ENCODE peak calls at places on chromosomes 7 and 10, in eight cellular contexts. S is GM12892, Q is spleen, J is prostate gland, R is HCT116, B is endothelial cell of umbilical vein, C is HL-60, O is stomach. L is an unnamed sample.

GRCh38 chr7:25578991-25579687 is 350.9 kb upstream of the NPVF start:
- DNase-seq in S (no peak), Q (no peak), J (no peak), R (no peak), B (no peak), C (no peak), O (no peak), L (no peak)

GRCh38 chr10:15168296-15168780 is at the start of gene NMT2:
- DNase-seq in S (peak; percentile 90), Q (peak; percentile 98), J (no peak), R (peak; percentile 68), B (peak; percentile 81), C (peak; percentile 36), O (no peak), L (peak; percentile 47)

GRCh38 chr7:123865517-123866117 is 20.6 kb downstream of the HYAL4 start:
- DNase-seq in S (no peak), Q (no peak), J (peak; percentile 54), R (peak; percentile 49), B (peak; percentile 84), C (peak; percentile 21), O (peak; percentile 60), L (no peak)

GRCh38 chr10:93280699-93281366 is 201.3 kb downstream of the MYOF start:
- DNase-seq in S (no peak), Q (no peak), J (no peak), R (no peak), B (no peak), C (no peak), O (no peak), L (peak; percentile 94)

GRCh38 chr7:132742152-132742551 is 165.9 kb upstream of the PLXNA4 start:
- DNase-seq in S (no peak), Q (no peak), J (no peak), R (no peak), B (peak; percentile 83), C (no peak), O (peak; percentile 70), L (no peak)

GRCh38 chr10:119005377-119006043 is 24.0 kb upstream of the NANOS1 start:
- DNase-seq in S (no peak), Q (no peak), J (no peak), R (no peak), B (no peak), C (no peak), O (no peak), L (no peak)

GRCh38 chr7:138089080-138089901 is 13.0 kb downstream of the AKR1D1 start:
- DNase-seq in S (no peak), Q (no peak), J (no peak), R (no peak), B (no peak), C (peak; percentile 54), O (no peak), L (no peak)

GRCh38 chr10:115827650-115828049 is 445.4 kb downstream of the GFRA1 start:
- DNase-seq in S (no peak), Q (no peak), J (no peak), R (no peak), B (no peak), C (no peak), O (no peak), L (no peak)

GRCh38 chr10:126216221-126216701 is 172.0 kb downstream of the ADAM12 start:
- DNase-seq in S (no peak), Q (no peak), J (no peak), R (no peak), B (no peak), C (no peak), O (no peak), L (no peak)

GRCh38 chr10:66639351-66639750 is 286.5 kb upstream of the LRRTM3 start:
- DNase-seq in S (no peak), Q (no peak), J (no peak), R (no peak), B (no peak), C (no peak), O (no peak), L (no peak)

GRCh38 chr7:15687645-15688025 is 1.2 kb upstream of the MEOX2 start:
- DNase-seq in S (no peak), Q (no peak), J (no peak), R (no peak), B (peak; percentile 37), C (no peak), O (no peak), L (peak; percentile 51)

GRCh38 chr7:28988818-28989595 is 30.9 kb upstream of the TRIL start:
- DNase-seq in S (no peak), Q (no peak), J (no peak), R (no peak), B (no peak), C (no peak), O (no peak), L (no peak)

GRCh38 chr10:71232089-71232998 is 20.0 kb downstream of the UNC5B start:
- DNase-seq in S (no peak), Q (peak; percentile 76), J (peak; percentile 84), R (no peak), B (no peak), C (no peak), O (peak; percentile 91), L (no peak)

GRCh38 chr7:107463139-107464078 is 6.4 kb upstream of the GPR22 start:
- DNase-seq in S (no peak), Q (peak; percentile 77), J (peak; percentile 58), R (peak; percentile 21), B (peak; percentile 67), C (no peak), O (peak; percentile 58), L (no peak)

GRCh38 chr7:35537067-35538023 is 157.6 kb downstream of the HERPUD2 start:
- DNase-seq in S (peak; percentile 78), Q (peak; percentile 93), J (peak; percentile 54), R (peak; percentile 53), B (peak; percentile 70), C (no peak), O (peak; percentile 83), L (peak; percentile 54)

GRCh38 chr10:94725871-94726270 is 36.6 kb upstream of the CYP2C19 start:
- DNase-seq in S (no peak), Q (no peak), J (no peak), R (no peak), B (no peak), C (no peak), O (no peak), L (no peak)

GRCh38 chr7:107167483-107168232 is 1.1 kb upstream of the HBP1 start:
- DNase-seq in S (no peak), Q (no peak), J (peak; percentile 69), R (peak; percentile 61), B (peak; percentile 89), C (peak; percentile 62), O (peak; percentile 53), L (no peak)

GRCh38 chr10:132793871-132794849 is 8.2 kb upstream of the NKX6-2 start:
- DNase-seq in S (no peak), Q (no peak), J (no peak), R (no peak), B (no peak), C (no peak), O (no peak), L (no peak)

GRCh38 chr7:128026551-128026950 is 4.7 kb downstream of the LRRC4 start:
- DNase-seq in S (no peak), Q (no peak), J (no peak), R (no peak), B (no peak), C (no peak), O (no peak), L (no peak)

GRCh38 chr10:79347894-79348639 is 798 bp downstream of the PPIF start:
- DNase-seq in S (peak; percentile 83), Q (peak; percentile 97), J (peak; percentile 60), R (peak; percentile 8), B (peak; percentile 57), C (peak; percentile 89), O (peak; percentile 77), L (peak; percentile 64)
- TF ChIP-seq POLR2AphosphoS5 in S (no peak), Q (peak; percentile 51), J (peak; percentile 48), R (no peak), B (no peak), C (peak; percentile 5), O (no peak), L (no peak)

GRCh38 chr7:7138897-7139296 is 43.4 kb upstream of the C1GALT1 start:
- DNase-seq in S (no peak), Q (no peak), J (no peak), R (no peak), B (no peak), C (no peak), O (no peak), L (no peak)
- TF ChIP-seq POLR2AphosphoS5 in S (no peak), Q (no peak), J (no peak), R (no peak), B (no peak), C (no peak), O (no peak), L (no peak)

DNA sequence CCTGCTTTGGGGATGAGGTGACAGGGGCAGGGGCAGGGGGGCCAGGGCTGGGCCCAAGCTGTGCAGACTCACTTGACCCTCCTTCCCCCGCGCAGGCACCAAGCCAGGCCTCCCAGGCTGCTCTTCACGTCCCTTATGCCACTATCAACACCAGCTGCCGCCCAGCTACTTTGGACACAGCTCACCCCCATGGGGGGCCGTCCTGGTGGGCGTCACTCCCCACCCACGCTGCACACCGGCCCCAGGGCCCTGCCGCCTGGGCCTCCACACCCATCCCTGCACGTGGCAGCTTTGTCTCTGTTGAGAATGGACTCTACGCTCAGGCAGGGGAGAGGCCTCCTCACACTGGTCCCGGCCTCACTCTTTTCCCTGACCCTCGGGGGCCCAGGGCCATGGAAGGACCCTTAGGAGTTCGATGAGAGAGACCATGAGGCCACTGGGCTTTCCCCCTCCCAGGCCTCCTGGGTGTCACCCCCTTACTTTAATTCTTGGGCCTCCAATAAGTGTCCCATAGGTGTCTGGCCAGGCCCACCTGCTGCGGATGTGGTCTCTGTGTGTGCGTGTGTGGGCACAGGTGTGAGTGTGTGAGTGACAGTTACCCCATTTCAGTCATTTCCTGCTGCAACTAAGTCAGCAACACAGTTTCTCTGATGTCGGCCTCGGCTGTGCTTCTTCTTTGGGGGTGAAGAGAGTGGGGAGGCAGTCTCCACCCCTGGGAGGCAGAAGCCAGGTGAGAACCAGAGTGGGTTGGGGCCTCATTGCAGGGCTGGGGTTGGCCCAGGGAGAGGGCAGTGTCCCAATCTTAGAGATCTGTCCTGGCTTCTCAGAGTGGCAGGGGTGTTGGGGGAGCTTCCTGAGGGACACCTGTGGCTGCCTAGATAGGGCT is 1.3 kb downstream of the PVRIG start:
- DNase-seq in S (peak; percentile 60), Q (peak; percentile 93), J (no peak), R (no peak), B (no peak), C (no peak), O (peak; percentile 34), L (no peak)
- TF ChIP-seq POLR2AphosphoS5 in S (peak; percentile 84), Q (peak; percentile 97), J (no peak), R (no peak), B (no peak), C (no peak), O (no peak), L (no peak)

GRCh38 chr7:22185559-22185958 is 171.4 kb downstream of the RAPGEF5 start:
- DNase-seq in S (no peak), Q (no peak), J (no peak), R (no peak), B (no peak), C (no peak), O (no peak), L (no peak)

GRCh38 chr7:22183522-22184280 is 173.3 kb downstream of the RAPGEF5 start:
- DNase-seq in S (no peak), Q (no peak), J (no peak), R (no peak), B (no peak), C (no peak), O (no peak), L (no peak)

GRCh38 chr7:22182139-22182538 is 174.8 kb downstream of the RAPGEF5 start:
- DNase-seq in S (no peak), Q (no peak), J (no peak), R (no peak), B (no peak), C (no peak), O (no peak), L (no peak)

GRCh38 chr7:22187691-22188348 is 169.1 kb downstream of the RAPGEF5 start:
- DNase-seq in S (no peak), Q (no peak), J (no peak), R (no peak), B (no peak), C (no peak), O (no peak), L (no peak)

GRCh38 chr7:22184549-22185199 is 172.3 kb downstream of the RAPGEF5 start:
- DNase-seq in S (no peak), Q (no peak), J (no peak), R (no peak), B (no peak), C (no peak), O (no peak), L (no peak)
- TF ChIP-seq POLR2AphosphoS5 in S (no peak), Q (no peak), J (no peak), R (no peak), B (no peak), C (no peak), O (no peak), L (no peak)

L was measured in H1.